ENCODE peak calls at places on chromosome 19, in six cellular contexts. L, Q, T, H, O and Z are unnamed samples.
A peak's percentile ranks its signal among the peaks of the same experiment; 100 is the strongest.

GRCh38 chr19:11781295-11782057 is 14.7 kb downstream of the ZNF441 start:
- DNase-seq in Q (no peak), T (no peak), O (no peak), H (no peak), L (no peak), Z (no peak)

GRCh38 chr19:4557971-4558941 is 1.2 kb downstream of the SEMA6B start:
- DNase-seq in T (no peak), O (no peak), Q (no peak), H (no peak), L (no peak), Z (no peak)

GRCh38 chr19:12974301-12975220 is 5.2 kb downstream of the DAND5 start:
- DNase-seq in H (no peak), O (no peak), Q (no peak), T (no peak), L (no peak), Z (no peak)

GRCh38 chr19:7199613-7200533 is 94.3 kb downstream of the INSR start:
- DNase-seq in H (no peak), L (peak; percentile 45), O (no peak), T (no peak), Q (no peak), Z (no peak)

GRCh38 chr19:1312732-1313694 is 27.3 kb downstream of the EFNA2 start:
- DNase-seq in L (no peak), T (peak; percentile 26), H (no peak), Q (no peak), O (no peak), Z (no peak)

GRCh38 chr19:29537601-29538000 is 11.8 kb downstream of the VSTM2B start:
- DNase-seq in T (no peak), O (no peak), L (no peak), Q (no peak), H (no peak), Z (no peak)

GRCh38 chr19:13952154-13953020 is at the start of gene DCAF15:
- DNase-seq in H (peak; percentile 97), Q (peak; percentile 100), L (peak; percentile 99), T (peak; percentile 97), O (peak; percentile 99), Z (peak; percentile 97)

GRCh38 chr19:21482863-21483276 is 22.5 kb upstream of the ZNF429 start:
- DNase-seq in H (peak; percentile 44), L (peak; percentile 72), O (no peak), T (peak; percentile 19), Q (peak; percentile 89), Z (peak; percentile 0)

GRCh38 chr19:43797556-43797955 is 4.7 kb downstream of the LYPD5 start:
- DNase-seq in O (no peak), L (no peak), H (no peak), T (no peak), Q (no peak), Z (no peak)

GRCh38 chr19:18099623-18099995 is 2.0 kb downstream of the MAST3 start:
- DNase-seq in Q (no peak), H (no peak), T (no peak), L (no peak), O (no peak), Z (no peak)

GRCh38 chr19:35559281-35559659 is 4.2 kb downstream of the ATP4A start:
- DNase-seq in L (peak; percentile 77), Q (no peak), O (no peak), H (no peak), T (no peak), Z (no peak)

GRCh38 chr19:14305706-14306105 is 75.5 kb upstream of the ADGRE5 start:
- DNase-seq in T (no peak), L (no peak), H (no peak), Q (no peak), O (no peak), Z (no peak)

GRCh38 chr19:51147663-51148062 is 5.6 kb downstream of the SIGLEC7 start:
- DNase-seq in H (no peak), O (no peak), L (no peak), Q (no peak), T (no peak), Z (no peak)

GRCh38 chr19:42076375-42076944 is 494 bp downstream of the ZNF574 start:
- DNase-seq in O (no peak), L (peak; percentile 78), H (peak; percentile 20), T (no peak), Q (no peak), Z (no peak)

GRCh38 chr19:55046975-55047622 is 9.0 kb upstream of the GP6 start:
- DNase-seq in T (no peak), L (no peak), O (no peak), H (no peak), Q (no peak), Z (no peak)

GRCh38 chr19:27774827-27775226 is 1438.1 kb downstream of the UQCRFS1 start:
- DNase-seq in Q (no peak), H (no peak), O (no peak), T (no peak), L (peak; percentile 58), Z (no peak)

GRCh38 chr19:383922-384800 is 24.8 kb downstream of the C2CD4C start:
- DNase-seq in L (peak; percentile 20), H (no peak), Q (peak; percentile 34), T (no peak), O (no peak), Z (no peak)

GRCh38 chr19:54573330-54573872 is at the start of gene LILRA2:
- DNase-seq in T (no peak), L (peak; percentile 67), Q (no peak), O (no peak), H (no peak), Z (no peak)

GRCh38 chr19:35268546-35269424 is at the start of gene USF2:
- DNase-seq in O (no peak), H (no peak), L (peak; percentile 61), T (peak; percentile 35), Q (peak; percentile 85), Z (peak; percentile 98)

GRCh38 chr19:54282706-54283105 is 1.8 kb upstream of the LILRB2 start:
- DNase-seq in L (peak; percentile 76), O (no peak), Q (no peak), H (no peak), T (no peak), Z (no peak)

GRCh38 chr19:5039642-5040543 is 71.0 kb downstream of the KDM4B start:
- DNase-seq in Q (no peak), L (no peak), T (no peak), O (no peak), H (no peak), Z (no peak)

GRCh38 chr19:48591021-48591420 is 15.5 kb upstream of the SPACA4 start:
- DNase-seq in T (no peak), O (no peak), L (peak; percentile 81), Q (no peak), H (no peak), Z (no peak)

GRCh38 chr19:38975214-38975860 is at the start of gene FBXO17:
- DNase-seq in L (no peak), H (no peak), Q (peak; percentile 71), O (no peak), T (peak; percentile 77), Z (peak; percentile 94)

GRCh38 chr19:57560049-57560491 is 407 bp upstream of the ZNF550 start:
- DNase-seq in O (no peak), L (no peak), T (no peak), Q (peak; percentile 46), H (no peak), Z (no peak)

GRCh38 chr19:31981545-31981944 is 363.9 kb upstream of the ZNF507 start:
- DNase-seq in T (no peak), O (no peak), H (no peak), Q (no peak), L (no peak), Z (no peak)

GRCh38 chr19:6458695-6459355 is 767 bp downstream of the SLC25A23 start:
- DNase-seq in T (no peak), H (no peak), L (no peak), Q (no peak), O (no peak), Z (no peak)

GRCh38 chr19:55398200-55398947 is 9.2 kb downstream of the UBE2S start:
- DNase-seq in H (no peak), Q (no peak), O (no peak), L (no peak), T (no peak), Z (no peak)

GRCh38 chr19:40630571-40631160 is 29.5 kb downstream of the LTBP4 start:
- DNase-seq in O (no peak), T (no peak), Q (no peak), L (no peak), H (no peak), Z (peak; percentile 39)

GRCh38 chr19:10828981-10829821 is 6.8 kb downstream of the TMED1 start:
- DNase-seq in T (no peak), Q (no peak), L (peak; percentile 41), O (no peak), H (no peak), Z (no peak)

GRCh38 chr19:50836543-50837195 is 3.3 kb upstream of the KLK15 start:
- DNase-seq in O (no peak), H (no peak), T (no peak), L (no peak), Q (peak; percentile 22), Z (no peak)

GRCh38 chr19:55472463-55472862 is 4.0 kb upstream of the ZNF628 start:
- DNase-seq in T (no peak), L (no peak), O (no peak), H (no peak), Q (no peak), Z (no peak)

GRCh38 chr19:48123907-48124675 is 13.5 kb upstream of the PLA2G4C start:
- DNase-seq in Q (no peak), H (no peak), L (peak; percentile 63), O (no peak), T (no peak), Z (no peak)

GRCh38 chr19:50565984-50566903 is 2.0 kb downstream of the LRRC4B start:
- DNase-seq in H (no peak), T (no peak), Q (no peak), O (no peak), L (no peak), Z (no peak)

GRCh38 chr19:46015080-46015960 is 7.5 kb downstream of the PGLYRP1 start:
- DNase-seq in O (peak; percentile 22), T (no peak), L (peak; percentile 14), Q (peak; percentile 60), H (peak; percentile 35), Z (peak; percentile 56)

GRCh38 chr19:41401483-41401882 is 3.9 kb downstream of the BCKDHA start:
- DNase-seq in O (no peak), H (no peak), T (no peak), L (no peak), Q (no peak), Z (no peak)

GRCh38 chr19:5343848-5344247 is 3.2 kb upstream of the PTPRS start:
- DNase-seq in T (no peak), L (no peak), Q (no peak), O (no peak), H (no peak), Z (no peak)

GRCh38 chr19:30037835-30038234 is 95.8 kb downstream of the URI1 start:
- DNase-seq in L (no peak), O (no peak), Q (no peak), H (no peak), T (no peak), Z (no peak)

GRCh38 chr19:10288662-10289166 is 1.0 kb upstream of the ICAM5 start:
- DNase-seq in T (peak; percentile 66), Q (peak; percentile 59), O (no peak), L (peak; percentile 70), H (no peak), Z (peak; percentile 7)

GRCh38 chr19:6737873-6738725 is 719 bp upstream of the GPR108 start:
- DNase-seq in Q (peak; percentile 97), T (no peak), H (peak; percentile 51), L (peak; percentile 87), O (peak; percentile 50), Z (peak; percentile 11)